ENCODE peak calls at places on chromosomes 16 and 17, in seven cellular contexts. One of them, this sample, is unnamed.

GRCh38 chr16:25270577-25270976 is 12.9 kb upstream of the ZKSCAN2 start:
- DNase-seq in MM.1S: no peak
- DNase-seq in GM23338: no peak
- DNase-seq in neural progenitor cell: no peak
- DNase-seq in hepatocyte: no peak
- DNase-seq in HCT116: no peak
- DNase-seq in GM23248: no peak
- DNase-seq in this sample: no peak

GRCh38 chr17:38851434-38851833 is 2.1 kb downstream of the RPL23 start:
- DNase-seq in MM.1S: no peak
- DNase-seq in GM23338: no peak
- DNase-seq in neural progenitor cell: no peak
- DNase-seq in hepatocyte: no peak
- DNase-seq in HCT116: no peak
- DNase-seq in GM23248: peak; percentile 36
- DNase-seq in this sample: no peak

GRCh38 chr16:54856871-54857270 is 73.8 kb upstream of the IRX5 start:
- DNase-seq in MM.1S: no peak
- DNase-seq in GM23338: no peak
- DNase-seq in neural progenitor cell: no peak
- DNase-seq in hepatocyte: no peak
- DNase-seq in HCT116: no peak
- DNase-seq in GM23248: no peak
- DNase-seq in this sample: no peak

GRCh38 chr17:4833941-4834501 is 881 bp downstream of the MINK1 start:
- DNase-seq in MM.1S: no peak
- DNase-seq in GM23338: peak; percentile 43
- DNase-seq in neural progenitor cell: peak; percentile 15
- DNase-seq in hepatocyte: peak; percentile 68
- DNase-seq in HCT116: no peak
- DNase-seq in GM23248: peak; percentile 61
- DNase-seq in this sample: peak; percentile 10

GRCh38 chr17:70716551-70716950 is 547.2 kb downstream of the KCNJ2 start:
- DNase-seq in MM.1S: no peak
- DNase-seq in GM23338: no peak
- DNase-seq in neural progenitor cell: no peak
- DNase-seq in hepatocyte: no peak
- DNase-seq in HCT116: no peak
- DNase-seq in GM23248: no peak
- DNase-seq in this sample: no peak

GRCh38 chr17:3738562-3739295 is 15.0 kb downstream of the HASPIN start:
- DNase-seq in MM.1S: no peak
- DNase-seq in GM23338: peak; percentile 48
- DNase-seq in neural progenitor cell: peak; percentile 50
- DNase-seq in hepatocyte: peak; percentile 50
- DNase-seq in HCT116: no peak
- DNase-seq in GM23248: peak; percentile 31
- DNase-seq in this sample: peak; percentile 43

GRCh38 chr17:41824086-41824485 is 11.3 kb downstream of the FKBP10 start:
- DNase-seq in MM.1S: no peak
- DNase-seq in GM23338: no peak
- DNase-seq in neural progenitor cell: no peak
- DNase-seq in hepatocyte: no peak
- DNase-seq in HCT116: no peak
- DNase-seq in GM23248: peak; percentile 58
- DNase-seq in this sample: no peak

GRCh38 chr17:77002103-77003045 is 134.2 kb downstream of the MGAT5B start:
- DNase-seq in MM.1S: no peak
- DNase-seq in GM23338: peak; percentile 40
- DNase-seq in neural progenitor cell: peak; percentile 89
- DNase-seq in hepatocyte: peak; percentile 78
- DNase-seq in HCT116: peak; percentile 85
- DNase-seq in GM23248: peak; percentile 57
- DNase-seq in this sample: peak; percentile 99

GRCh38 chr17:81457917-81458555 is 54.6 kb downstream of the ACTG1 start:
- DNase-seq in MM.1S: no peak
- DNase-seq in GM23338: no peak
- DNase-seq in neural progenitor cell: no peak
- DNase-seq in hepatocyte: no peak
- DNase-seq in HCT116: no peak
- DNase-seq in GM23248: no peak
- DNase-seq in this sample: no peak

GRCh38 chr17:31391496-31391949 is at the start of gene RAB11FIP4:
- DNase-seq in MM.1S: no peak
- DNase-seq in GM23338: peak; percentile 63
- DNase-seq in neural progenitor cell: peak; percentile 81
- DNase-seq in hepatocyte: peak; percentile 58
- DNase-seq in HCT116: no peak
- DNase-seq in GM23248: peak; percentile 34
- DNase-seq in this sample: no peak

GRCh38 chr17:3960764-3961163 is 3.5 kb downstream of the ATP2A3 start:
- DNase-seq in MM.1S: no peak
- DNase-seq in GM23338: no peak
- DNase-seq in neural progenitor cell: no peak
- DNase-seq in hepatocyte: no peak
- DNase-seq in HCT116: no peak
- DNase-seq in GM23248: peak; percentile 34
- DNase-seq in this sample: no peak

GRCh38 chr17:49717371-49717841 is 9.6 kb upstream of the SLC35B1 start:
- DNase-seq in MM.1S: no peak
- DNase-seq in GM23338: no peak
- DNase-seq in neural progenitor cell: no peak
- DNase-seq in hepatocyte: no peak
- DNase-seq in HCT116: no peak
- DNase-seq in GM23248: no peak
- DNase-seq in this sample: no peak

GRCh38 chr17:62627904-62628603 is 584 bp downstream of the MRC2 start:
- DNase-seq in MM.1S: no peak
- DNase-seq in GM23338: peak; percentile 30
- DNase-seq in neural progenitor cell: peak; percentile 48
- DNase-seq in hepatocyte: peak; percentile 70
- DNase-seq in HCT116: no peak
- DNase-seq in GM23248: peak; percentile 85
- DNase-seq in this sample: peak; percentile 30

GRCh38 chr17:74369221-74369620 is 1.9 kb downstream of the GPR142 start:
- DNase-seq in MM.1S: no peak
- DNase-seq in GM23338: peak; percentile 66
- DNase-seq in neural progenitor cell: peak; percentile 67
- DNase-seq in hepatocyte: no peak
- DNase-seq in HCT116: no peak
- DNase-seq in GM23248: no peak
- DNase-seq in this sample: no peak

GRCh38 chr16:66651965-66652364 is 44.6 kb downstream of the CMTM4 start:
- DNase-seq in MM.1S: no peak
- DNase-seq in GM23338: no peak
- DNase-seq in neural progenitor cell: no peak
- DNase-seq in hepatocyte: no peak
- DNase-seq in HCT116: no peak
- DNase-seq in GM23248: no peak
- DNase-seq in this sample: no peak

GRCh38 chr17:81518785-81519283 is 6.2 kb upstream of the ACTG1 start:
- DNase-seq in MM.1S: peak; percentile 35
- DNase-seq in GM23338: peak; percentile 61
- DNase-seq in neural progenitor cell: peak; percentile 48
- DNase-seq in hepatocyte: peak; percentile 81
- DNase-seq in HCT116: no peak
- DNase-seq in GM23248: peak; percentile 79
- DNase-seq in this sample: peak; percentile 62

GRCh38 chr16:59593256-59593655 is 859.1 kb upstream of the GOT2 start:
- DNase-seq in MM.1S: no peak
- DNase-seq in GM23338: no peak
- DNase-seq in neural progenitor cell: no peak
- DNase-seq in hepatocyte: no peak
- DNase-seq in HCT116: no peak
- DNase-seq in GM23248: peak; percentile 63
- DNase-seq in this sample: peak; percentile 31

GRCh38 chr16:27350006-27350405 is 36.2 kb downstream of the IL4R start:
- DNase-seq in MM.1S: no peak
- DNase-seq in GM23338: no peak
- DNase-seq in neural progenitor cell: no peak
- DNase-seq in hepatocyte: no peak
- DNase-seq in HCT116: no peak
- DNase-seq in GM23248: no peak
- DNase-seq in this sample: no peak

DNA sequence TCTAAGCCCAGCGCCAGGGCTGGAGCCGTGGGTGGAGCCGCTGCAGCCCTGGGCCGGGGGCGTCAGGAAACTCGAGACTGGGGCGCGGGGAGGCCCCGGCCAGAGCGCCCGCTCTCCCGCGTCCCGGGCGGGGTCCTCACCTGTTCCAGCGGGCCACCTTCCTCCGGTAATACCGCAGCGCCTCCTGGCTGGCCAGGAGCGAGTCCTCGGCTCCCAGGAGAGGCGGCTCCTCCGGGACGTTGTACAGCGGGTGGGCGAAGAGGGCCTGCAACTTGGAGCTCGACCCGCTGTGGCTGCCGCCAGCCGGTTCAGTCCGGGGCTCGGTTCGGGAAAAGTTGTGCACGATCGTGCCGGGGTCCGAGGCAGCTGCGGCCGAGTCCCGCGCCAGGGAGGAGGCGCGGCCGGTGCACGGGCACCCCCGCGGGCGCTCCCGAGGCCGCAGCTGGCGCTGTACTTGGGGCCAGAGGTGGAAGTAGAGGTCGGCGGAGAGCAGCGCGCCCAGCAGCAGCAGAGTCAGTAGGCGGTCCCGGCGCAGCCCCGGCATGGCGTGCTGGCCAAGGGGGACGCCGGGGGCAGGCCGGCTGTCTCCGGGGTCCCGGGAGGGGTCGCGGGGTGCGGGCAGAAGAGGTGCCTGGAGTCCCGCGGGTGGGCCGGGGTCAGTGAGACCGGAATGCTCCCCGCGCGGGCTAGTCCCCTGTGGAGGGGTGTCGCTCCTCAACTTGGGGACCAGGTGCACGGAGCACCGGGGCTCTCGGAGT is 865 bp downstream of the FAM20A start:
- DNase-seq in MM.1S: no peak
- DNase-seq in GM23338: peak; percentile 84
- DNase-seq in neural progenitor cell: peak; percentile 75
- DNase-seq in hepatocyte: peak; percentile 77
- DNase-seq in HCT116: no peak
- DNase-seq in GM23248: peak; percentile 59
- DNase-seq in this sample: no peak
- TF ChIP-seq EZH2 in MM.1S: no peak
- TF ChIP-seq EZH2 in GM23338: peak; percentile 23
- TF ChIP-seq EZH2 in neural progenitor cell: peak; percentile 66
- TF ChIP-seq EZH2 in hepatocyte: no peak
- TF ChIP-seq EZH2 in HCT116: no peak
- TF ChIP-seq EZH2 in GM23248: no peak
- TF ChIP-seq EZH2 in this sample: no peak

GRCh38 chr16:49452568-49452967 is 79.0 kb downstream of the C16orf78 start:
- DNase-seq in MM.1S: no peak
- DNase-seq in GM23338: peak; percentile 67
- DNase-seq in neural progenitor cell: peak; percentile 52
- DNase-seq in hepatocyte: no peak
- DNase-seq in HCT116: no peak
- DNase-seq in GM23248: no peak
- DNase-seq in this sample: no peak
- H3K4me3 ChIP-seq in MM.1S: no peak overlapping the region
- H3K4me3 ChIP-seq in GM23338: no peak overlapping the region
- H3K4me3 ChIP-seq in neural progenitor cell: no peak overlapping the region
- H3K4me3 ChIP-seq in hepatocyte: no peak overlapping the region
- H3K4me3 ChIP-seq in HCT116: no peak overlapping the region
- H3K4me3 ChIP-seq in GM23248: no peak overlapping the region
- H3K4me3 ChIP-seq in this sample: no peak overlapping the region

GRCh38 chr17:44606658-44607057 is 49.4 kb downstream of the FZD2 start:
- DNase-seq in MM.1S: no peak
- DNase-seq in GM23338: no peak
- DNase-seq in neural progenitor cell: no peak
- DNase-seq in hepatocyte: no peak
- DNase-seq in HCT116: no peak
- DNase-seq in GM23248: no peak
- DNase-seq in this sample: no peak

GRCh38 chr17:44610331-44610730 is 45.9 kb upstream of the MEIOC start:
- DNase-seq in MM.1S: no peak
- DNase-seq in GM23338: no peak
- DNase-seq in neural progenitor cell: no peak
- DNase-seq in hepatocyte: no peak
- DNase-seq in HCT116: no peak
- DNase-seq in GM23248: no peak
- DNase-seq in this sample: no peak

GRCh38 chr17:44610871-44611270 is 45.4 kb upstream of the MEIOC start:
- DNase-seq in MM.1S: no peak
- DNase-seq in GM23338: no peak
- DNase-seq in neural progenitor cell: no peak
- DNase-seq in hepatocyte: no peak
- DNase-seq in HCT116: no peak
- DNase-seq in GM23248: peak; percentile 42
- DNase-seq in this sample: no peak

GRCh38 chr17:44607836-44608690 is 48.2 kb upstream of the MEIOC start:
- DNase-seq in MM.1S: no peak
- DNase-seq in GM23338: peak; percentile 80
- DNase-seq in neural progenitor cell: peak; percentile 79
- DNase-seq in hepatocyte: peak; percentile 32
- DNase-seq in HCT116: no peak
- DNase-seq in GM23248: peak; percentile 61
- DNase-seq in this sample: no peak

GRCh38 chr17:44608732-44609435 is 47.4 kb upstream of the MEIOC start:
- DNase-seq in MM.1S: no peak
- DNase-seq in GM23338: no peak
- DNase-seq in neural progenitor cell: no peak
- DNase-seq in hepatocyte: no peak
- DNase-seq in HCT116: no peak
- DNase-seq in GM23248: no peak
- DNase-seq in this sample: no peak
- TF ChIP-seq EZH2phosphoT487 in MM.1S: no peak
- TF ChIP-seq EZH2phosphoT487 in GM23338: no peak
- TF ChIP-seq EZH2phosphoT487 in neural progenitor cell: no peak
- TF ChIP-seq EZH2phosphoT487 in hepatocyte: no peak
- TF ChIP-seq EZH2phosphoT487 in HCT116: no peak
- TF ChIP-seq EZH2phosphoT487 in GM23248: no peak
- TF ChIP-seq EZH2phosphoT487 in this sample: no peak

DNA sequence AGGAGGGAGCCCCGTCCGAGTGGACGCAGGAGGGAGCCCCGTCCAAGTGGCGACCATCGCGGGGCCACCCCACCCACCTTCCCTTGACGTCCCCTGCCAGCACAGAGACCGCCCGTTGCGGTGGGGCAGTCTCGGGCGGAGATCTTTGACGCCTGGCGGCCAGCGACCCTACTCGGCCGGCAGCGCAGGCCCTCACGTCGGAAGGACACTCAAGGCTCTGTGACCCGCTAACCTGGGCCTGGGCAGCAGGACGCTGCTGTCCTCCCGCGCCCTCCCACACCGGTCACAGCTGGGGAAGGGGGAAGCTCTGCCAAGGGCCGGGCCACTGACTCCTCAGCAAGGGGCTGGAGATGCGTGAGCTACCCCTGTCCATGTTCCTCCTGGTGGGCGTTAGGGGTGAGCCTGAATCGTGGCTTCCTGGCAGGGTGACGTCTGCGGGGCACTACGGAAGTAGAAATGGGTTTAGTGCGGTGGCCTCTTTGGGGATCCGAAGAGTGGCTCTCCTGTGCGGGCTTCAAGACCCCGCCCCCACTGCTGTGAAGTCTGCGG is 6.0 kb downstream of the CBX8 start:
- DNase-seq in MM.1S: no peak
- DNase-seq in GM23338: peak; percentile 53
- DNase-seq in neural progenitor cell: no peak
- DNase-seq in hepatocyte: no peak
- DNase-seq in HCT116: no peak
- DNase-seq in GM23248: no peak
- DNase-seq in this sample: no peak
- TF ChIP-seq EZH2 in MM.1S: no peak
- TF ChIP-seq EZH2 in GM23338: no peak
- TF ChIP-seq EZH2 in neural progenitor cell: no peak
- TF ChIP-seq EZH2 in hepatocyte: no peak
- TF ChIP-seq EZH2 in HCT116: no peak
- TF ChIP-seq EZH2 in GM23248: no peak
- TF ChIP-seq EZH2 in this sample: no peak

This sample was measured in PC-3.